ENCODE peak calls at places on chromosomes 5 and 9, in eight cellular contexts. C, W, K, Z, N, R, Q and P are unnamed samples.

GRCh38 chr5:59020611-59021285 is 437.9 kb downstream of the RAB3C start:
- DNase-seq in N (no peak), C (no peak), Z (no peak), R (no peak), K (no peak), W (peak; percentile 41), Q (no peak), P (peak; percentile 55)

GRCh38 chr5:76548525-76549229 is 74.5 kb downstream of the F2RL2 start:
- DNase-seq in Q (no peak), N (no peak), W (no peak), Z (no peak), K (no peak), R (no peak), C (peak; percentile 17), P (no peak)

GRCh38 chr9:100756217-100756616 is 178.3 kb downstream of the CAVIN4 start:
- DNase-seq in N (no peak), W (no peak), C (peak; percentile 87), R (no peak), Q (no peak), Z (no peak), K (no peak), P (no peak)

GRCh38 chr9:69898714-69899209 is 78.1 kb downstream of the CFAP95 start:
- DNase-seq in K (peak; percentile 79), W (peak; percentile 65), R (no peak), Z (peak; percentile 76), N (no peak), C (no peak), Q (no peak), P (no peak)

GRCh38 chr5:72156921-72157320 is 49.6 kb downstream of the MAP1B start:
- DNase-seq in N (no peak), R (no peak), Q (no peak), C (no peak), K (peak; percentile 91), W (peak; percentile 26), Z (no peak), P (no peak)

GRCh38 chr9:95313010-95313498 is 4.5 kb downstream of the FANCC start:
- DNase-seq in W (peak; percentile 46), Q (peak; percentile 63), R (no peak), K (peak; percentile 58), Z (peak; percentile 29), C (peak; percentile 97), N (no peak), P (peak; percentile 30)

GRCh38 chr5:32869216-32869615 is 158.1 kb downstream of the NPR3 start:
- DNase-seq in K (peak; percentile 78), C (no peak), Z (peak; percentile 68), N (no peak), W (no peak), R (no peak), Q (no peak), P (no peak)

GRCh38 chr5:3875144-3875543 is 279.5 kb downstream of the IRX1 start:
- DNase-seq in W (no peak), K (no peak), Q (no peak), R (no peak), N (no peak), C (no peak), Z (no peak), P (no peak)

GRCh38 chr5:161889971-161890370 is 42.1 kb downstream of the GABRA1 start:
- DNase-seq in K (no peak), W (no peak), Z (no peak), Q (no peak), N (no peak), R (no peak), C (no peak), P (no peak)

GRCh38 chr5:154370119-154370518 is 75.7 kb upstream of the SAP30L start:
- DNase-seq in N (no peak), C (no peak), Q (no peak), W (no peak), R (no peak), K (no peak), Z (no peak), P (no peak)

GRCh38 chr5:179377421-179378115 is 32.3 kb upstream of the ADAMTS2 start:
- DNase-seq in K (no peak), Z (no peak), W (no peak), R (no peak), C (no peak), Q (no peak), N (no peak), P (no peak)

GRCh38 chr9:10633785-10634184 is 21.0 kb upstream of the PTPRD start:
- DNase-seq in Z (no peak), K (no peak), R (no peak), C (no peak), N (no peak), W (no peak), Q (no peak), P (no peak)

GRCh38 chr9:36136277-36136893 is at the start of gene GLIPR2:
- DNase-seq in Z (peak; percentile 26), Q (peak; percentile 43), K (peak; percentile 58), W (no peak), R (peak; percentile 63), N (peak; percentile 71), C (peak; percentile 32), P (peak; percentile 82)

GRCh38 chr5:161846731-161847130 is 1.2 kb upstream of the GABRA1 start:
- DNase-seq in W (no peak), R (no peak), C (no peak), K (no peak), N (no peak), Q (no peak), Z (no peak), P (no peak)

GRCh38 chr5:33877483-33877882 is 14.3 kb downstream of the ADAMTS12 start:
- DNase-seq in K (no peak), Q (no peak), W (no peak), R (no peak), N (no peak), Z (no peak), C (no peak), P (no peak)

GRCh38 chr5:38462972-38463633 is 93.3 kb downstream of the LIFR start:
- DNase-seq in Z (no peak), N (no peak), Q (peak; percentile 36), R (no peak), C (no peak), W (no peak), K (no peak), P (no peak)

GRCh38 chr9:126326228-126327015 is at the start of gene MVB12B:
- DNase-seq in N (peak; percentile 42), Z (no peak), R (peak; percentile 30), Q (peak; percentile 21), C (no peak), K (no peak), W (no peak), P (peak; percentile 36)

GRCh38 chr5:157670662-157671591 is at the start of gene C5orf52:
- DNase-seq in N (no peak), W (no peak), K (peak; percentile 21), C (no peak), Z (no peak), Q (peak; percentile 13), R (no peak), P (peak; percentile 27)

GRCh38 chr5:33272288-33272687 is 168.5 kb upstream of the TARS1 start:
- DNase-seq in W (peak; percentile 55), R (no peak), Q (peak; percentile 54), K (peak; percentile 94), N (no peak), C (no peak), Z (peak; percentile 88), P (no peak)

GRCh38 chr5:111511174-111512025 is 935 bp downstream of the STARD4 start:
- DNase-seq in W (no peak), R (no peak), K (peak; percentile 52), C (no peak), N (no peak), Q (no peak), Z (no peak), P (no peak)

GRCh38 chr5:181173027-181173419 is 25.6 kb downstream of the OR2V2 start:
- DNase-seq in C (no peak), N (no peak), Z (no peak), K (no peak), Q (no peak), W (no peak), R (no peak), P (peak; percentile 33)

GRCh38 chr9:68515304-68516017 is 25.2 kb downstream of the TMEM252 start:
- DNase-seq in Q (no peak), R (no peak), N (no peak), W (peak; percentile 18), K (peak; percentile 60), C (no peak), Z (no peak), P (no peak)

GRCh38 chr9:122444366-122444765 is 33.4 kb downstream of the OR1J1 start:
- DNase-seq in C (no peak), Z (no peak), W (no peak), R (no peak), K (peak; percentile 99), Q (no peak), N (no peak), P (no peak)

GRCh38 chr5:149129181-149129580 is 12.1 kb upstream of the ABLIM3 start:
- DNase-seq in K (peak; percentile 31), Z (no peak), N (no peak), R (no peak), C (no peak), Q (no peak), W (peak; percentile 62), P (no peak)

GRCh38 chr9:89743216-89743575 is 138.4 kb downstream of the GADD45G start:
- DNase-seq in Z (no peak), W (no peak), Q (no peak), N (no peak), R (peak; percentile 4), K (no peak), C (no peak), P (peak; percentile 69)

GRCh38 chr9:16331527-16331926 is 538.9 kb downstream of the BNC2 start:
- DNase-seq in Z (no peak), W (no peak), Q (no peak), R (no peak), C (no peak), K (no peak), N (no peak), P (no peak)

GRCh38 chr9:114163517-114163924 is 8.2 kb downstream of the COL27A1 start:
- DNase-seq in R (no peak), K (peak; percentile 40), N (no peak), C (no peak), W (no peak), Q (no peak), Z (no peak), P (no peak)

GRCh38 chr9:124220551-124221451 is 36.9 kb upstream of the NEK6 start:
- DNase-seq in K (peak; percentile 68), W (no peak), R (no peak), Z (no peak), Q (no peak), C (peak; percentile 94), N (no peak), P (no peak)

GRCh38 chr5:74272831-74273545 is 367.5 kb downstream of the ENC1 start:
- DNase-seq in R (no peak), N (no peak), Q (no peak), Z (no peak), W (no peak), K (peak; percentile 11), C (no peak), P (no peak)

GRCh38 chr9:89461302-89461701 is 36.6 kb downstream of the SEMA4D start:
- DNase-seq in W (no peak), C (no peak), N (no peak), K (peak; percentile 5), Z (peak; percentile 1), R (no peak), Q (no peak), P (peak; percentile 75)

GRCh38 chr5:135213466-135214239 is 179.6 kb upstream of the PITX1 start:
- DNase-seq in Z (no peak), C (no peak), Q (no peak), W (no peak), R (no peak), K (no peak), N (no peak), P (no peak)

GRCh38 chr5:180070726-180071417 is 687 bp downstream of the RNF130 start:
- DNase-seq in R (no peak), Q (peak; percentile 28), N (no peak), W (no peak), C (peak; percentile 50), K (peak; percentile 68), Z (no peak), P (peak; percentile 7)

GRCh38 chr5:132497488-132497997 is 7.0 kb upstream of the IRF1 start:
- DNase-seq in Q (no peak), Z (peak; percentile 79), W (no peak), K (peak; percentile 94), R (no peak), C (no peak), N (no peak), P (peak; percentile 18)

GRCh38 chr9:20111173-20111843 is 322.5 kb upstream of the SLC24A2 start:
- DNase-seq in R (no peak), N (no peak), W (no peak), Z (no peak), C (no peak), K (no peak), Q (no peak), P (no peak)